ENCODE peak calls at places on chromosomes 1 and 21, in eight cellular contexts. I is D721Med; U is omental fat pad; R is CD8-positive, alpha-beta T cell; Y is GM12864; B is endothelial cell; L is ovary; W is AG10803. D is an unnamed sample.

GRCh38 chr1:106747791-106748190 is 308.7 kb upstream of the PRMT6 start:
- DNase-seq in I (no peak), U (no peak), R (no peak), Y (no peak), B (no peak), L (peak), W (no peak), D (no peak)

GRCh38 chr1:198929961-198930599 is 291.2 kb downstream of the PTPRC start:
- DNase-seq in I (no peak), U (no peak), R (no peak), Y (no peak), B (no peak), L (no peak), W (peak), D (no peak)

GRCh38 chr1:21280482-21280881 is 9.8 kb downstream of the ECE1 start:
- DNase-seq in I (no peak), U (no peak), R (no peak), Y (no peak), B (no peak), L (no peak), W (no peak), D (no peak)

GRCh38 chr1:25109527-25109926 is 122.8 kb downstream of the SYF2 start:
- DNase-seq in I (no peak), U (no peak), R (no peak), Y (no peak), B (no peak), L (no peak), W (no peak), D (no peak)

GRCh38 chr1:91997607-91998195 is 32.1 kb upstream of the EPHX4 start:
- DNase-seq in I (no peak), U (no peak), R (peak), Y (no peak), B (peak), L (no peak), W (peak), D (peak)

GRCh38 chr1:39272027-39272790 is 67.7 kb downstream of the MACF1 start:
- DNase-seq in I (no peak), U (no peak), R (no peak), Y (peak), B (no peak), L (no peak), W (no peak), D (peak)

GRCh38 chr1:15803380-15803779 is 4.1 kb downstream of the UQCRHL start:
- DNase-seq in I (no peak), U (no peak), R (no peak), Y (no peak), B (peak), L (no peak), W (no peak), D (no peak)

GRCh38 chr1:86779308-86780191 is 75.2 kb downstream of the SH3GLB1 start:
- DNase-seq in I (no peak), U (no peak), R (no peak), Y (no peak), B (no peak), L (no peak), W (no peak), D (no peak)

GRCh38 chr1:212473729-212474128 is 41.0 kb downstream of the NENF start:
- DNase-seq in I (no peak), U (no peak), R (no peak), Y (no peak), B (no peak), L (no peak), W (no peak), D (no peak)

GRCh38 chr1:21933397-21934248 is 3.5 kb downstream of the HSPG2 start:
- DNase-seq in I (no peak), U (no peak), R (no peak), Y (no peak), B (peak), L (peak), W (no peak), D (no peak)

GRCh38 chr1:109272831-109273547 is 10.0 kb downstream of the PSRC1 start:
- DNase-seq in I (no peak), U (no peak), R (no peak), Y (no peak), B (no peak), L (no peak), W (no peak), D (no peak)

GRCh38 chr1:238119060-238119459 is 228.3 kb upstream of the ZP4 start:
- DNase-seq in I (no peak), U (no peak), R (no peak), Y (no peak), B (no peak), L (no peak), W (no peak), D (no peak)

GRCh38 chr1:182877842-182878241 is 38.7 kb downstream of the DHX9 start:
- DNase-seq in I (no peak), U (no peak), R (no peak), Y (no peak), B (no peak), L (no peak), W (no peak), D (no peak)

GRCh38 chr1:53733447-53733931 is 5.5 kb downstream of the GLIS1 start:
- DNase-seq in I (no peak), U (no peak), R (no peak), Y (no peak), B (no peak), L (no peak), W (peak), D (no peak)

GRCh38 chr1:156797212-156797871 is 19.3 kb downstream of the SH2D2A start:
- DNase-seq in I (no peak), U (no peak), R (no peak), Y (no peak), B (peak), L (no peak), W (peak), D (peak)

GRCh38 chr1:43269627-43270375 is at the start of gene TMEM125:
- DNase-seq in I (no peak), U (no peak), R (no peak), Y (no peak), B (no peak), L (peak), W (no peak), D (peak)

GRCh38 chr1:226973898-226974543 is 33.9 kb downstream of the COQ8A start:
- DNase-seq in I (no peak), U (no peak), R (no peak), Y (no peak), B (no peak), L (peak), W (peak), D (no peak)

GRCh38 chr21:45546636-45547203 is 4.5 kb upstream of the SLC19A1 start:
- DNase-seq in I (no peak), U (no peak), R (no peak), Y (no peak), B (no peak), L (peak), W (no peak), D (no peak)

GRCh38 chr1:54499097-54500029 is 48.7 kb upstream of the ACOT11 start:
- DNase-seq in I (no peak), U (no peak), R (no peak), Y (no peak), B (peak), L (peak), W (peak), D (no peak)

GRCh38 chr1:52238474-52238873 is 96.6 kb downstream of the ZFYVE9 start:
- DNase-seq in I (no peak), U (no peak), R (no peak), Y (no peak), B (no peak), L (no peak), W (peak), D (no peak)

GRCh38 chr1:98393719-98394118 is 267.8 kb upstream of the SNX7 start:
- DNase-seq in I (no peak), U (no peak), R (no peak), Y (no peak), B (no peak), L (no peak), W (no peak), D (no peak)

GRCh38 chr1:59408608-59409007 is 111.7 kb downstream of the FGGY start:
- DNase-seq in I (no peak), U (no peak), R (no peak), Y (no peak), B (no peak), L (no peak), W (peak), D (no peak)

GRCh38 chr1:210236840-210237409 is 4.3 kb downstream of the SERTAD4 start:
- DNase-seq in I (no peak), U (no peak), R (no peak), Y (no peak), B (no peak), L (peak), W (peak), D (no peak)

GRCh38 chr1:114152211-114153050 is 1.2 kb downstream of the SYT6 start:
- DNase-seq in I (no peak), U (no peak), R (no peak), Y (no peak), B (peak), L (peak), W (peak), D (no peak)

GRCh38 chr1:1340791-1341548 is 8.2 kb downstream of the DVL1 start:
- DNase-seq in I (no peak), U (no peak), R (no peak), Y (no peak), B (no peak), L (no peak), W (no peak), D (no peak)

GRCh38 chr1:212595229-212595628 is 13.3 kb upstream of the ATF3 start:
- DNase-seq in I (no peak), U (no peak), R (no peak), Y (no peak), B (no peak), L (no peak), W (no peak), D (no peak)

GRCh38 chr1:9591669-9592509 is 3.2 kb downstream of the TMEM201 start:
- DNase-seq in I (no peak), U (no peak), R (no peak), Y (no peak), B (no peak), L (peak), W (no peak), D (no peak)

GRCh38 chr1:54715493-54716298 is at the start of gene TTC4:
- DNase-seq in I (peak), U (peak), R (peak), Y (peak), B (peak), L (peak), W (peak), D (peak)

GRCh38 chr1:1088801-1089680 is 14.9 kb upstream of the RNF223 start:
- DNase-seq in I (no peak), U (no peak), R (no peak), Y (no peak), B (no peak), L (peak), W (no peak), D (no peak)

GRCh38 chr1:94725566-94725965 is 94.6 kb upstream of the SLC44A3 start:
- DNase-seq in I (no peak), U (no peak), R (no peak), Y (no peak), B (no peak), L (no peak), W (no peak), D (no peak)

GRCh38 chr1:75765697-75766355 is 20.2 kb upstream of the RABGGTB start:
- DNase-seq in I (no peak), U (no peak), R (no peak), Y (no peak), B (no peak), L (no peak), W (peak), D (no peak)

GRCh38 chr1:194717334-194717733 is 1530.9 kb upstream of the B3GALT2 start:
- DNase-seq in I (no peak), U (no peak), R (no peak), Y (no peak), B (no peak), L (no peak), W (no peak), D (no peak)

GRCh38 chr1:85306236-85306635 is 29.8 kb upstream of the BCL10 start:
- DNase-seq in I (no peak), U (no peak), R (no peak), Y (no peak), B (no peak), L (no peak), W (no peak), D (no peak)
- TF ChIP-seq CTCF in I (no peak), U (no peak), R (no peak), Y (no peak), B (no peak), L (no peak), W (no peak), D (no peak)

GRCh38 chr1:47953661-47954060 is 43.5 kb downstream of the TRABD2B start:
- DNase-seq in I (no peak), U (no peak), R (no peak), Y (no peak), B (no peak), L (no peak), W (no peak), D (no peak)

GRCh38 chr1:47951026-47951425 is 46.2 kb downstream of the TRABD2B start:
- DNase-seq in I (no peak), U (no peak), R (no peak), Y (no peak), B (no peak), L (no peak), W (no peak), D (no peak)

GRCh38 chr1:47948126-47948525 is 49.1 kb downstream of the TRABD2B start:
- DNase-seq in I (no peak), U (no peak), R (no peak), Y (no peak), B (peak), L (no peak), W (no peak), D (no peak)

GRCh38 chr1:47950481-47950880 is 46.7 kb downstream of the TRABD2B start:
- DNase-seq in I (no peak), U (no peak), R (no peak), Y (no peak), B (no peak), L (no peak), W (no peak), D (no peak)

DNA sequence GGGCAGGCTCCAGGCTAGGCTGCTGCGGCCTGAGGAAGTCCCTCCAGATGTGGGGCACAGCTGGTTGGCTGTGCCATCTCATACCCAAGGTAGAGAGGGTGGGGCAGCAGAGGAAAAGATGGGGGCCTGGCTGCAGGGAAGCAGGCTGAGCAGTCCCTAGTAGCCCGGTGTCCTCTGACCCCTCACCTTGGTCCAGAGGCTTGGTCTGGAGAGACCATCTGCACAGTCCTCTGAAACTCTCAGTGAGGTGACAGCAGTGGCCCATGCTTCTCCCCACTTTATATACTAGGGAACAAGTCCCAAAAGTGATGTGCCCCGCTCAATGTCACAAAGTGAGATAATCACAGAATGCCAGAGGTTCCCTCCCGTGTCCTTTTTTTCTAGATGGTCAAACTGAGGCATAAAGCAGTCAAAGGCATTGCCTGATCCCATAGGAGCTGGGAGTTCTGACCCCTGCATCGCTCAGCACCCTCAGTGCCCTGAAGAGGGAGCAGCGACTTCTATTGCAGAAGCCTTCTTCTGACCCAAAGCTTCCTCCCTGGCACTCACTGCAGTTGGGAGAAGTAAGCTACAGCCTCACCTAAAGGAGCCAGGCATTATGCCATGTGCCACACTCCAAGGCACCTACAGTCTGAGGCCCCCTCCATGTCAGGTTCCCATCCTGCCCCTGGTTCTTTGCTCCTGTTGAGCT is 45.5 kb downstream of the TRABD2B start:
- DNase-seq in I (no peak), U (no peak), R (no peak), Y (no peak), B (no peak), L (no peak), W (no peak), D (no peak)
- TF ChIP-seq CTCF in I (no peak), U (no peak), R (no peak), Y (no peak), B (no peak), L (no peak), W (no peak), D (no peak)

DNA sequence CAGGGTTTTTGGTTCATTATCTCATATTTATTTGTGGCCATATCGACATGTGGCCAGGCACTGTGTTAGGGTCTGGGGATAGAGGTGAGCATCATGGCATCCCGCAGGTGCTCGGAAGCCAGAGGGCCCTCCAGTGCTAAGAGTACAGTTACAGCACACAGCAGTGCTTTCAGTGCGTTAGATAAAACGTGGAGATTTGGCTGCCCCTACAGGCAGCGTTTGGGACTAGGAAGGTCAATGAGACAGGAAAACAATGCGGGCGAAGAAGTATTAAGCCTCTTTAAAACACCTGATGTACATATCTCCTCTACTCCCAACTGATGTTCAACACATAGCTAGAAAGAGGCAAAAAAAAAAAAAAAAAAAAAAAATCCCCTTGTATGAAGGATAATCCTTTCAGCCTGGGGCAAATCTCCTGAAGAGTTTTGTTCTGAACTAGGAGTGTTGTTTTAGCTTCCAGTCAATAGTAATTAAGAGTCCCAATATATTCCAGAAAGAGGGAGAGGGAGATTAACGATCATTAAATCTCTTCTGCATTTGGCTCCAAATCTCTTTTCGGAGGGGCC is 80.1 kb downstream of the CAPZB start:
- DNase-seq in I (no peak), U (no peak), R (no peak), Y (no peak), B (no peak), L (no peak), W (no peak), D (no peak)
- TF ChIP-seq CTCF in I (peak), U (no peak), R (no peak), Y (no peak), B (no peak), L (no peak), W (peak), D (no peak)

GRCh38 chr1:219492676-219493075 is 120.2 kb downstream of the ZC3H11B start:
- DNase-seq in I (no peak), U (no peak), R (no peak), Y (no peak), B (no peak), L (no peak), W (no peak), D (no peak)
- TF ChIP-seq CTCF in I (no peak), U (no peak), R (no peak), Y (no peak), B (no peak), L (no peak), W (no peak), D (no peak)

GRCh38 chr1:6580588-6581270 is 935 bp downstream of the ZBTB48 start:
- DNase-seq in I (no peak), U (no peak), R (no peak), Y (no peak), B (peak), L (no peak), W (no peak), D (no peak)
- TF ChIP-seq CTCF in I (no peak), U (no peak), R (no peak), Y (no peak), B (no peak), L (no peak), W (peak), D (no peak)

GRCh38 chr1:204573563-204573925 is 57.3 kb downstream of the MDM4 start:
- DNase-seq in I (no peak), U (no peak), R (no peak), Y (no peak), B (no peak), L (no peak), W (peak), D (no peak)

GRCh38 chr1:204574016-204574855 is 58.0 kb downstream of the MDM4 start:
- DNase-seq in I (no peak), U (no peak), R (no peak), Y (no peak), B (no peak), L (no peak), W (peak), D (no peak)

GRCh38 chr1:204576422-204576821 is 60.2 kb downstream of the MDM4 start:
- DNase-seq in I (no peak), U (no peak), R (no peak), Y (no peak), B (no peak), L (no peak), W (no peak), D (no peak)

GRCh38 chr1:204574856-204575145 is 58.6 kb downstream of the MDM4 start:
- DNase-seq in I (peak), U (no peak), R (no peak), Y (no peak), B (no peak), L (peak), W (peak), D (no peak)

DNA sequence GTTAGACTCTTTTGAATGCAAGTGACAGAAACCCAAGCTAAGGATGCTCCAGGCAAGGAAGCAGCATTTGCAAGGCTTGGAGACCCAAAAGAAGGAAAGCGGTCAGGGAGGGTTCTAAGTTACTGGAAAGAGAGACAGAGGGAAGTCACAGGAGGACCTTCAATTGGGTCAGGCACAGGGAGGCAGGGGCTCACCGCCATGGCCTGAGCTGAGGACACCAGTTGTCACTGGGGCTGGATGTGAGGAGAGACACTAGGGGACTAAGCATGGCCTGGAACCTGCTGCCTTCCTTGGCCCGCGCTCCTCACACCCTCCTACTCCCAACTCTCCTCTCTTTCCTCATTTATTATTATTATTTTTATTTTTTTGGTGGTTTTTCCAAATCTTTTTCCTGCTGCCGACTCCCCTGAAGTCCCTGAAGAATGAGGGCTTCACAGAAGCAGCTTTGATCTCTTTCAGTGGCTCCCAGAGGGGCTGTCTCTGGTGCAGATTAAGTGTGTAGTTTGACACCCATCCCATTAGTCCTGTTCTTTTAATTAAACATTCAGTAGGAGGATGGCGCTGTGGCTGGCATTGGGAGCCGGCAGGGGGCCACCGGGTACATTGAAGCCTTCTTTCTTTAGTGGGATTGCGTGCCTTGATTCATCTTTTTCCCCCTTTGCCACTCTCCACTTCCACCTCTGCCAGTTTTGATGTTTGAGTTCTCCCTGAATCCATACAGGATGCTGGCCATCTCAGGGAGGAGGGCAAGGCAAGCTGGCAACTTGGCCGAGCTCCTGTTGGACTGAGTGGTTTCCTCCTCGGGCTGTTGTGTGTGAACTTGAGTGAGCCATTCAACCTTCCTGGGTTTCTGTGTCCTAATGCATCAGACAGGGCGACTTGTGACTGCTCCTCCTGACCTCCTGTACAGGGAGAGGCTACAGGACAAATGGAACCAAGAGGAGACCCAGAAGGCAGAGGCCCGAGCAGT is 59.3 kb downstream of the MDM4 start:
- DNase-seq in I (peak), U (no peak), R (no peak), Y (no peak), B (no peak), L (no peak), W (no peak), D (no peak)
- TF ChIP-seq CTCF in I (peak), U (no peak), R (no peak), Y (no peak), B (no peak), L (no peak), W (no peak), D (no peak)

GRCh38 chr1:161432091-161432490 is 64.4 kb upstream of the CFAP126 start:
- DNase-seq in I (no peak), U (no peak), R (no peak), Y (no peak), B (no peak), L (no peak), W (no peak), D (no peak)
- TF ChIP-seq CTCF in I (no peak), U (no peak), R (no peak), Y (no peak), B (no peak), L (no peak), W (no peak), D (no peak)